ENCODE peak calls at places on chromosomes 5 and 9, in ten cellular contexts. A is adipocyte; J is Daoy; Q is CD4-positive, alpha-beta T cell; U is GM12891; T is globus pallidus; D is stimulated activated naive CD4-positive, alpha-beta T cell; O is AG20443; X is left colon; R is GF-D8. M is an unnamed sample.

GRCh38 chr9:132597073-132597775 is 14.8 kb downstream of the BARHL1 start:
- DNase-seq in A (no peak), J (peak), Q (no peak), U (no peak), T (peak), D (no peak), O (no peak), X (peak), R (peak), M (no peak)

GRCh38 chr9:5708414-5708813 is 79.5 kb downstream of the RIC1 start:
- DNase-seq in A (no peak), J (no peak), Q (no peak), U (no peak), T (no peak), D (no peak), O (no peak), X (no peak), R (no peak), M (no peak)

GRCh38 chr9:72324974-72325373 is 40.0 kb downstream of the ZFAND5 start:
- DNase-seq in A (no peak), J (no peak), Q (no peak), U (no peak), T (no peak), D (no peak), O (no peak), X (no peak), R (no peak), M (no peak)

GRCh38 chr5:137212471-137212870 is 286.7 kb downstream of the SPOCK1 start:
- DNase-seq in A (no peak), J (no peak), Q (no peak), U (no peak), T (no peak), D (no peak), O (no peak), X (no peak), R (no peak), M (no peak)

GRCh38 chr9:133603165-133603927 is 5.8 kb downstream of the FAM163B start:
- DNase-seq in A (no peak), J (no peak), Q (no peak), U (no peak), T (no peak), D (no peak), O (no peak), X (no peak), R (no peak), M (no peak)

GRCh38 chr5:181281077-181281983 is 20.4 kb upstream of the TRIM52 start:
- DNase-seq in A (no peak), J (no peak), Q (no peak), U (no peak), T (no peak), D (no peak), O (no peak), X (no peak), R (no peak), M (no peak)

GRCh38 chr9:68898781-68899439 is 115.0 kb downstream of the PRKACG start:
- DNase-seq in A (no peak), J (no peak), Q (no peak), U (no peak), T (no peak), D (no peak), O (no peak), X (no peak), R (no peak), M (no peak)

GRCh38 chr5:106376522-106376921 is 1294.2 kb downstream of the EFNA5 start:
- DNase-seq in A (peak), J (peak), Q (no peak), U (no peak), T (no peak), D (no peak), O (no peak), X (no peak), R (no peak), M (no peak)

GRCh38 chr5:115816226-115817042 is at the start of gene CDO1:
- DNase-seq in A (peak), J (peak), Q (no peak), U (peak), T (peak), D (peak), O (peak), X (no peak), R (no peak), M (peak)

GRCh38 chr9:133404440-133405002 is 13.3 kb downstream of the REXO4 start:
- DNase-seq in A (no peak), J (no peak), Q (no peak), U (no peak), T (no peak), D (no peak), O (no peak), X (no peak), R (no peak), M (no peak)

GRCh38 chr9:137445930-137446431 is 4.8 kb upstream of the ENTPD8 start:
- DNase-seq in A (no peak), J (no peak), Q (no peak), U (no peak), T (no peak), D (no peak), O (no peak), X (peak), R (no peak), M (no peak)

GRCh38 chr5:172098883-172099282 is 89.1 kb downstream of the STK10 start:
- DNase-seq in A (no peak), J (no peak), Q (no peak), U (no peak), T (no peak), D (no peak), O (no peak), X (no peak), R (no peak), M (no peak)

GRCh38 chr5:162128117-162128516 is 60.5 kb downstream of the GABRG2 start:
- DNase-seq in A (no peak), J (no peak), Q (no peak), U (no peak), T (no peak), D (no peak), O (no peak), X (no peak), R (no peak), M (no peak)

GRCh38 chr5:145834917-145835838 is at the start of gene PRELID2:
- DNase-seq in A (peak), J (peak), Q (peak), U (peak), T (peak), D (peak), O (peak), X (peak), R (peak), M (peak)

GRCh38 chr9:4549751-4550295 is 59.6 kb downstream of the SLC1A1 start:
- DNase-seq in A (no peak), J (no peak), Q (no peak), U (no peak), T (no peak), D (no peak), O (peak), X (no peak), R (no peak), M (no peak)

GRCh38 chr5:135393691-135394090 is 5.3 kb downstream of the MACROH2A1 start:
- DNase-seq in A (peak), J (no peak), Q (no peak), U (no peak), T (no peak), D (no peak), O (no peak), X (no peak), R (no peak), M (no peak)

GRCh38 chr9:102966999-102967398 is 28.1 kb upstream of the CYLC2 start:
- DNase-seq in A (no peak), J (no peak), Q (no peak), U (no peak), T (no peak), D (no peak), O (no peak), X (no peak), R (no peak), M (no peak)

GRCh38 chr5:22678886-22679285 is 174.3 kb downstream of the CDH12 start:
- DNase-seq in A (no peak), J (no peak), Q (no peak), U (no peak), T (no peak), D (no peak), O (no peak), X (no peak), R (no peak), M (no peak)

GRCh38 chr9:81687521-81688261 is 1.7 kb downstream of the TLE1 start:
- DNase-seq in A (peak), J (peak), Q (no peak), U (no peak), T (peak), D (no peak), O (no peak), X (peak), R (no peak), M (peak)

GRCh38 chr9:69180670-69181069 is 6.6 kb downstream of the TJP2 start:
- DNase-seq in A (peak), J (peak), Q (no peak), U (no peak), T (no peak), D (no peak), O (peak), X (no peak), R (peak), M (peak)

GRCh38 chr5:36392818-36393217 is 91.1 kb upstream of the RANBP3L start:
- DNase-seq in A (peak), J (peak), Q (no peak), U (no peak), T (no peak), D (no peak), O (peak), X (no peak), R (no peak), M (no peak)

GRCh38 chr9:89622933-89623861 is 18.4 kb downstream of the GADD45G start:
- DNase-seq in A (no peak), J (no peak), Q (no peak), U (no peak), T (no peak), D (no peak), O (no peak), X (no peak), R (no peak), M (no peak)

GRCh38 chr5:172771439-172772111 is 580 bp upstream of the DUSP1 start:
- DNase-seq in A (no peak), J (peak), Q (no peak), U (no peak), T (peak), D (peak), O (no peak), X (no peak), R (no peak), M (no peak)

GRCh38 chr5:91419571-91420537 is 36.7 kb upstream of the ARRDC3 start:
- DNase-seq in A (peak), J (peak), Q (peak), U (peak), T (peak), D (peak), O (peak), X (peak), R (no peak), M (peak)

GRCh38 chr9:17761984-17762676 is 183.3 kb downstream of the SH3GL2 start:
- DNase-seq in A (no peak), J (no peak), Q (no peak), U (no peak), T (no peak), D (no peak), O (no peak), X (no peak), R (no peak), M (no peak)